ENCODE peak calls at places on chromosome 10, in ten cellular contexts. L is body of pancreas, T is suprapubic skin, D is GM10248, H is brain microvascular endothelial cell, J is astrocyte of the spinal cord, K is mucosa of descending colon, R is Calu3, C is adrenal gland, Q is AG10803. B is an unnamed sample.

GRCh38 chr10:78397796-78398195 is 364.1 kb downstream of the RPS24 start:
- DNase-seq in J (no peak), D (no peak), K (no peak), C (no peak), R (no peak), H (no peak), T (no peak), L (no peak), Q (no peak), B (no peak)

GRCh38 chr10:43249962-43250624 is 16.8 kb downstream of the RASGEF1A start:
- DNase-seq in H (no peak), R (peak), Q (no peak), C (peak), T (peak), K (peak), L (peak), J (no peak), D (no peak), B (no peak)

GRCh38 chr10:29970576-29970975 is 88.8 kb downstream of the JCAD start:
- DNase-seq in T (no peak), Q (no peak), H (no peak), J (no peak), L (no peak), D (no peak), C (no peak), R (no peak), K (no peak), B (no peak)

GRCh38 chr10:2263556-2263955 is 526.2 kb upstream of the ADARB2 start:
- DNase-seq in C (no peak), H (no peak), D (no peak), Q (no peak), J (no peak), K (no peak), T (no peak), L (no peak), R (no peak), B (no peak)

GRCh38 chr10:84563355-84563754 is 235.0 kb downstream of the CCSER2 start:
- DNase-seq in T (no peak), Q (no peak), D (no peak), L (no peak), R (no peak), H (no peak), K (no peak), J (no peak), C (no peak), B (no peak)

GRCh38 chr10:132521466-132522102 is 16.0 kb upstream of the INPP5A start:
- DNase-seq in H (no peak), L (peak), J (no peak), R (no peak), D (no peak), Q (no peak), K (peak), C (no peak), T (peak), B (no peak)

GRCh38 chr10:77461636-77462296 is 175.8 kb downstream of the KCNMA1 start:
- DNase-seq in C (no peak), L (no peak), D (no peak), H (no peak), Q (no peak), J (no peak), K (no peak), T (no peak), R (no peak), B (no peak)

GRCh38 chr10:102413053-102413705 is 5.4 kb downstream of the PSD start:
- DNase-seq in J (no peak), H (no peak), D (peak), L (no peak), R (no peak), K (no peak), C (no peak), T (no peak), Q (no peak), B (peak)

GRCh38 chr10:109698121-109698520 is 225.2 kb downstream of the XPNPEP1 start:
- DNase-seq in R (no peak), T (no peak), D (no peak), L (no peak), Q (no peak), K (no peak), J (no peak), H (no peak), C (no peak), B (peak)

GRCh38 chr10:123144697-123145541 is 3.0 kb upstream of the HMX2 start:
- DNase-seq in L (no peak), C (no peak), K (no peak), D (peak), J (no peak), H (no peak), Q (no peak), R (no peak), T (no peak), B (no peak)
- TF ChIP-seq CTCF in L (no peak), C (no peak), K (no peak), D (no peak), J (no peak), H (peak), Q (no peak), R (no peak), T (no peak), B (no peak)

DNA sequence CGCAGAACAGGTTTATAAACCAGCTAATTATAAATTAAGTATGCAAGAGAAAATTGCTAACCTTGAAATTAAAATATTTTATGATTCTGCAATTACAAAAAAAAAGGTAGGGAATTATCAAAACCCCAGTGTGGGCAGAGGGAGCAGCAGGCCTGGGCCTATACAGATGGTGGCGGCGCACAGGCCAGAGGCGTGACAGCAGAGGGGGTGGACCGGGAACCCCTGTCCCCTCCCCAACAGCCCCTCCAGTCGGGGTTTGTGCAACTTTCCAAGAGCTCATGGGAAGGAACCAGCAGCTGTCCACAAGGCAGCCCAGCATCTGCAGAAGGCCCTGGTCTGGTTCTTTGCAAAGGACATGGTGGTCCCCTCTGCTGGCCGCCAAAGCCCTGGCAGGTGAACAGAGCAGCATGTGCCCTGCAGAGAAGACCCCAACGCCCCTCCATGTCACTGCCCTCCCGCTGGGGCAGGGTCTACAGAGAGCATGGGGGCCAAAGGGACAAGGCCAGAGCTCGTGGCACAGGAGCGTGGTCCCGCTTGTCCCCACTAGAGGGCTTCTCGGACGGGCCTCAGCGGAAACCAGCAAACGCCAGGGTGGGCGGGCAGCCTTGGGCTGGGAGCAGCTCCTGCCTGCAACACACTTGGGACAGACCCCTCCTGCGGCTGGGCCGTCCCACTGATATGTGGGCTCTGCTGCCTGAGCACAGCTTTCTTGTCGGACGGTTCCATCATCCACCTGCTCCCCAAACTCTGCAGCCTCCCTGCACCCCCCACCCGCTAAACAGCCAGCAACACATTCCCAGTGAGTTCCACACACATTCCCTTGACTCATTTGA is 75.1 kb downstream of the EBF3 start:
- DNase-seq in L (peak), Q (peak), J (no peak), K (peak), T (peak), H (peak), R (peak), C (peak), D (peak), B (peak)
- TF ChIP-seq CTCF in L (peak), Q (peak), J (peak), K (peak), T (peak), H (peak), R (peak), C (peak), D (peak), B (peak)

DNA sequence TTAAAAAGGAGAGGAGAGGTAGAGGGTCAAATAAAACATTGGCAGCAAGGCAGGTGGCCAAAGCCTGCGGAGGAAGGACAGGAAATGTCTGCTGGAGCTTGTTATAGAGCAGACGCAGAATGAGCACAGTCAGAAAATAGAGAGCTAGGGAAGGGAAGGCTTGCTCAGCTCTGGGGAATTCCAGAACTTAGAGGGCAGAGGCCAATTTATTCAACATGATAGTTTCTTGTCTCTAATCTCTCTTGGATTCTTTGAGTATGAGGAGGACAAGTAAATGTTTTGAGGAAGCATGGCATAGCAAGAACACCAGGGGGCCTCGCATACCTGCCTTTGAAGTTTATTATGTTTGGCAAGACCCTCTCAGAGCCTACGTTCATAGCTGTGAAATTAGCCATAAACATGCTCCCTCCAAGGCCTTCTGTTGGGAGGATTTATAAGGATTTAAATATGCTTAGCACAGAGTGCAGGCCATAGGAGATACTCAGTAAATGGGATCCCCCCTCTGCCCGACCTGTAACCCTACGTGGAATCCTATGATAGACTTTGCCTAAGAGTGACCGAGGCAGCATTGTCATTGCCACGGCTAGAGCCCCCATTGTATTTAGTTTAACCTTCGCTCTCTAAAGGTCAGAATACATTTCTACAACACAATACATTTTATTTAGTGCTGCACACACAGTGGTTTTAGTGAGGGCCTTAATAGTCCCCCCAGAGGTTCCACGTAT is 293.9 kb downstream of the CCDC3 start:
- DNase-seq in L (no peak), K (no peak), H (peak), J (peak), C (peak), D (no peak), T (no peak), Q (peak), R (peak), B (peak)
- TF ChIP-seq CTCF in L (peak), K (no peak), H (peak), J (peak), C (peak), D (peak), T (no peak), Q (peak), R (peak), B (peak)

GRCh38 chr10:61902448-61903183 is 1.1 kb downstream of the ARID5B start:
- DNase-seq in L (peak), R (peak), T (peak), K (peak), Q (peak), J (peak), D (peak), C (peak), H (peak), B (no peak)
- TF ChIP-seq CTCF in L (no peak), R (no peak), T (no peak), K (no peak), Q (peak), J (peak), D (peak), C (peak), H (peak), B (no peak)

GRCh38 chr10:12946372-12946771 is 55.1 kb downstream of the CCDC3 start:
- DNase-seq in L (no peak), T (no peak), D (no peak), C (no peak), R (no peak), H (no peak), K (no peak), Q (no peak), J (no peak), B (no peak)

GRCh38 chr10:12950583-12951128 is 50.9 kb downstream of the CCDC3 start:
- DNase-seq in Q (no peak), C (no peak), H (no peak), J (no peak), R (no peak), K (no peak), D (no peak), L (no peak), T (no peak), B (no peak)

GRCh38 chr10:12947741-12948140 is 53.8 kb downstream of the CCDC3 start:
- DNase-seq in H (no peak), J (no peak), Q (no peak), C (no peak), K (no peak), L (no peak), D (no peak), R (no peak), T (no peak), B (no peak)

GRCh38 chr10:12945709-12946359 is 55.7 kb downstream of the CCDC3 start:
- DNase-seq in C (no peak), R (no peak), L (no peak), J (peak), Q (no peak), H (peak), K (no peak), D (no peak), T (no peak), B (no peak)

GRCh38 chr10:12949248-12949647 is 52.3 kb downstream of the CCDC3 start:
- DNase-seq in T (no peak), R (no peak), L (no peak), Q (no peak), K (no peak), H (no peak), D (no peak), J (no peak), C (no peak), B (no peak)
- TF ChIP-seq CTCF in T (no peak), R (no peak), L (no peak), Q (no peak), K (no peak), H (peak), D (no peak), J (peak), C (no peak), B (no peak)

GRCh38 chr10:11364241-11364640 is 247.2 kb downstream of the USP6NL start:
- DNase-seq in H (no peak), R (no peak), Q (no peak), C (no peak), D (no peak), K (no peak), J (no peak), T (no peak), L (no peak), B (no peak)

GRCh38 chr10:11363497-11363896 is 248.0 kb downstream of the USP6NL start:
- DNase-seq in H (no peak), D (no peak), Q (no peak), T (no peak), C (no peak), K (no peak), J (no peak), R (no peak), L (no peak), B (no peak)

GRCh38 chr10:11367505-11367904 is 243.9 kb downstream of the USP6NL start:
- DNase-seq in Q (no peak), K (no peak), H (no peak), T (no peak), R (no peak), J (no peak), D (no peak), L (no peak), C (no peak), B (no peak)
- TF ChIP-seq CTCF in Q (no peak), K (no peak), H (no peak), T (no peak), R (no peak), J (no peak), D (no peak), L (no peak), C (no peak), B (no peak)

DNA sequence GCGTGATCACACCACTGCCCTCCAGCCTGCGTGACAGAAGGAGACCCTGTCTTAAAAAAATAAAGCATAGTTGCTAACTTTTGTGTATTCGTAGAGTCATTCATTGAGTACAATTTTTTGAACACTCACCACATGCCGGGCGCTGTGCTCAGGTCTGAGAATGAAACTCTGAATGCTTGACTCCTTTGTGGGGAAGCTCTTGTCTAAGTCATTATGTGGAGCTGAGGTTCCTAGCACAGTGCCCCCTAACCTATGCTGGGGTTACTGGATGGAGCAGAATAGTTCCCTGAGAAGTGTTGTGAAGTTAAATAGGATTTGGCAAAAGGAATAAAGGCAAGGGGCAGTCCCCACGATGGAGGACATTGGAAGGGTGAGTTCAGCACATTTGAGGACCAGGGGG is 123.3 kb downstream of the CELF2 start:
- DNase-seq in Q (no peak), J (no peak), K (no peak), H (no peak), C (no peak), L (no peak), T (no peak), D (no peak), R (no peak), B (no peak)
- TF ChIP-seq CTCF in Q (no peak), J (no peak), K (no peak), H (no peak), C (no peak), L (no peak), T (no peak), D (no peak), R (no peak), B (no peak)

DNA sequence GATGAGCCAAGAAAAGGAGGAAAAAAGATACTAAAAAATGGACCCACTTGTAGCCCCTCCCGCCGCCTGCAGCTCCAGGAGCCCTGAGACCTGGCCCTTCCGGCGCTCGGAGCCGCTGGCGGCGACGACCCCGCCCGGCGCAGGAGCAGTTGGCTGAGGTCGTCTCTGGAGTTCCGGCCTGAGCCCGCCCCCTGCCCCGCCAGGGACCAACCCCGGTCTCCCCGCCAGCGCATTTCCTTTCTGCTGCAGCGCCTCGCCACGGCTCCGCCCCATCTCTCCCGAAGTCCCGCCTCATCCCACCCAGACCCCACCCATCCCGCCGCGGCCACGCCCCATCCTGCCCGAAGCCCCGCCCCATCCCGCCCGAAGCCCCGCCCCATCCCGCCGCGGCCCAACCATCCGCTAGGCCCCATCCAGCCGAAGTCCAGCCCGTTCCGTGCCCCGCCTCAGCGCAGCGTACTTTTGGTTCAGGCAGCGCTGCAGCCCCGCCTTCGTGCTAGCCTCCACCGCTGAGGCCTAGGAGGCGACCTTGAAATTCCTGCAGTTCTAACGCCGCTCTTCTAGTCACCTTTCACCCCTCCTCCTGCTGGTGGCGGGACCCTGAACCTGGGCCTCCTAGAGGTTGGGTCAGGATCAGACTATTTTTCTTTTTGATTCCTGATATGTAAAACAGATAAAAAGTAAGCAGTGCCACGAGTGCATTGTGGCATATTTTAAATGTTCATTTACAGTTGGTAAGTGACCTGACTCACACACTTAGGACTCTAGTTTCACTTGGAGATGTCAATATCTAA is at the start of gene STN1:
- DNase-seq in D (peak), C (peak), T (peak), H (peak), K (peak), R (peak), L (peak), J (peak), Q (peak), B (peak)
- TF ChIP-seq CTCF in D (no peak), C (peak), T (no peak), H (peak), K (no peak), R (no peak), L (peak), J (no peak), Q (peak), B (peak)

DNA sequence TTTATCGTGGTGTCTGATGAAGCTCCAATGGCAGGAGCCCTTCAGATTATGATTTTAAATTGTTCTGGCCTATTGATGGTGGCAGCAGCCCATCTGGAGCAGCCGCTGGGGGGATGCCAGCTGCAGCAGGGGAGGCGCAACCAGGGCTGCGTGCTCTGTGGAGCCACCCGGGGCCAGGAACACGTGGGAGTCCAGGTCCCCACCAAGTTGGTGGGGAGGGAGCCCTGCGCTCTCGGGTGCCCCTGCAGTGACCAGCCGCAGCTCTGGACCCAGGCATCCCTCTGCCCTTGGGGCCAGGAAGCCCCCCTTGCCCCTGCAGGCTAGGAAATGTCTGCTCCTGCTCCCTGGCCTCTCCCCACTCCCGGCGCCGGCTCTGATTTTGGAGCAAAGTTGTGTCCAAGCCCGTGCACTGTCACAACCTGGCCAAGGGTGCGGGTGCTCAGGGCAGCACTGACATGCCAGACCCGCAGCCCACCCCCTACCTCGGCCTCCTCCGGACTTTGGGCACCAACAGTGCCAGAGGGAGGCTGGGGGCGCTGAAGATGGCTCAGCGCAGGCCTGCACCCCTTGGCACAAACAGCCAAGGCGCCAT is 147.2 kb upstream of the ADO start:
- DNase-seq in J (no peak), C (no peak), T (no peak), L (no peak), R (no peak), K (no peak), D (no peak), H (no peak), Q (no peak), B (no peak)
- TF ChIP-seq CTCF in J (no peak), C (no peak), T (no peak), L (no peak), R (no peak), K (no peak), D (no peak), H (no peak), Q (no peak), B (no peak)

GRCh38 chr10:99630439-99630838 is 10.2 kb upstream of the SLC25A28 start:
- DNase-seq in R (peak), H (peak), L (peak), C (peak), K (no peak), J (peak), Q (peak), D (no peak), T (no peak), B (no peak)
- TF ChIP-seq CTCF in R (no peak), H (peak), L (peak), C (peak), K (no peak), J (peak), Q (peak), D (peak), T (peak), B (no peak)

B was measured in glutamatergic neuron.